ENCODE peak calls at places on chromosomes 4 and X, in seven cellular contexts. J, U, Z, S, Q, Y and V are unnamed samples.

GRCh38 chr4:24212642-24213041 is 322.8 kb upstream of the PPARGC1A start:
- DNase-seq in U (no peak), Z (no peak), Q (no peak), Y (no peak), S (no peak), J (no peak), V (no peak)

GRCh38 chrX:82141942-82142341 is 940.0 kb downstream of the SH3BGRL start:
- DNase-seq in Y (peak; percentile 12), Z (peak; percentile 72), S (no peak), J (no peak), Q (no peak), U (no peak), V (peak; percentile 53)

GRCh38 chr4:665381-665750 is 8.7 kb downstream of the ATP5ME start:
- DNase-seq in Q (no peak), S (no peak), U (no peak), J (no peak), Z (no peak), Y (no peak), V (no peak)

GRCh38 chr4:46016306-46016705 is 107.5 kb downstream of the GABRG1 start:
- DNase-seq in U (no peak), S (no peak), Y (no peak), Z (peak; percentile 18), J (no peak), Q (no peak), V (no peak)

GRCh38 chr4:17010426-17011087 is 112.1 kb upstream of the LDB2 start:
- DNase-seq in J (no peak), S (no peak), Z (peak; percentile 65), U (no peak), Y (no peak), Q (no peak), V (no peak)

GRCh38 chrX:134846042-134846441 is 144.7 kb upstream of the SMIM10 start:
- DNase-seq in J (no peak), S (no peak), U (no peak), Z (no peak), Q (no peak), Y (no peak), V (no peak)

GRCh38 chr4:2741626-2742025 is 14.5 kb downstream of the TNIP2 start:
- DNase-seq in Z (no peak), Q (no peak), J (no peak), Y (no peak), S (no peak), U (no peak), V (no peak)

GRCh38 chrX:70044541-70045245 is 5.0 kb downstream of the AWAT2 start:
- DNase-seq in J (no peak), U (no peak), Y (no peak), Z (no peak), S (no peak), Q (no peak), V (no peak)

GRCh38 chr4:8434251-8435073 is 6.1 kb downstream of the ACOX3 start:
- DNase-seq in Q (no peak), Y (no peak), J (no peak), Z (no peak), U (no peak), S (no peak), V (no peak)
- H3K4me1 ChIP-seq in Q (peaks cover 10% of the 10 kb centered on the region), Y (peaks cover 32% of the 10 kb centered on the region), J (peaks cover 64% of the 10 kb centered on the region), Z (peaks cover 14% of the 10 kb centered on the region), U (peaks cover 7% of the 10 kb centered on the region), S (peaks cover 29% of the 10 kb centered on the region), V (peaks cover 13% of the 10 kb centered on the region)

GRCh38 chr4:106261980-106262379 is 54.0 kb downstream of the TBCK start:
- DNase-seq in U (no peak), S (no peak), Q (no peak), Y (no peak), Z (no peak), J (no peak), V (no peak)
- H3K4me1 ChIP-seq in U (peaks cover 53% of the 10 kb centered on the region), S (no peaks in the 10 kb centered on the region), Q (no peaks in the 10 kb centered on the region), Y (no peaks in the 10 kb centered on the region), Z (no peaks in the 10 kb centered on the region), J (no peaks in the 10 kb centered on the region), V (no peaks in the 10 kb centered on the region)

GRCh38 chr4:38686682-38687081 is 22.7 kb downstream of the KLF3 start:
- DNase-seq in U (no peak), S (no peak), J (no peak), Q (no peak), Y (no peak), Z (no peak), V (no peak)
- H3K4me1 ChIP-seq in U (no peaks in the 10 kb centered on the region), S (peaks cover 54% of the 10 kb centered on the region), J (peaks cover 80% of the 10 kb centered on the region), Q (no peaks in the 10 kb centered on the region), Y (peaks cover 57% of the 10 kb centered on the region), Z (peaks cover 4% of the 10 kb centered on the region), V (peaks cover 63% of the 10 kb centered on the region)

GRCh38 chr4:10102193-10102980 is 14.2 kb downstream of the WDR1 start:
- DNase-seq in U (no peak), Q (no peak), S (no peak), Y (no peak), Z (no peak), J (peak; percentile 58), V (no peak)
- H3K4me1 ChIP-seq in U (peaks cover 36% of the 10 kb centered on the region), Q (peaks cover 18% of the 10 kb centered on the region), S (peaks cover 79% of the 10 kb centered on the region), Y (peaks cover 97% of the 10 kb centered on the region), Z (peaks cover 74% of the 10 kb centered on the region), J (peaks cover 96% of the 10 kb centered on the region), V (peaks cover 99% of the 10 kb centered on the region)

GRCh38 chrX:110006161-110006560 is 3.2 kb downstream of the TMEM164 start:
- DNase-seq in Y (no peak), Z (no peak), J (no peak), U (no peak), Q (no peak), S (no peak), V (no peak)
- H3K4me1 ChIP-seq in Y (peaks cover 9% of the 10 kb centered on the region), Z (peaks cover 3% of the 10 kb centered on the region), J (peaks cover 35% of the 10 kb centered on the region), U (peaks cover 47% of the 10 kb centered on the region), Q (no peaks in the 10 kb centered on the region), S (no peaks in the 10 kb centered on the region), V (peaks cover 6% of the 10 kb centered on the region)

GRCh38 chr4:145909773-145910172 is 28.9 kb downstream of the ZNF827 start:
- DNase-seq in U (peak; percentile 2), S (peak; percentile 38), Z (no peak), J (no peak), Q (peak; percentile 24), Y (no peak), V (no peak)
- H3K4me1 ChIP-seq in U (no peaks in the 10 kb centered on the region), S (peaks cover 13% of the 10 kb centered on the region), Z (no peaks in the 10 kb centered on the region), J (peaks cover 5% of the 10 kb centered on the region), Q (no peaks in the 10 kb centered on the region), Y (peaks cover 10% of the 10 kb centered on the region), V (peaks cover 6% of the 10 kb centered on the region)

GRCh38 chr4:4379540-4380087 is 7.3 kb upstream of the NSG1 start:
- DNase-seq in Q (no peak), S (no peak), U (no peak), J (no peak), Z (no peak), Y (no peak), V (no peak)
- H3K4me1 ChIP-seq in Q (no peaks in the 10 kb centered on the region), S (no peaks in the 10 kb centered on the region), U (no peaks in the 10 kb centered on the region), J (no peaks in the 10 kb centered on the region), Z (no peaks in the 10 kb centered on the region), Y (no peaks in the 10 kb centered on the region), V (no peaks in the 10 kb centered on the region)

GRCh38 chr4:1722551-1723071 is 1.3 kb downstream of the TACC3 start:
- DNase-seq in Y (peak; percentile 25), J (peak; percentile 63), Z (no peak), U (no peak), Q (no peak), S (no peak), V (no peak)

GRCh38 chr4:1718095-1718850 is 2.9 kb downstream of the TMEM129 start:
- DNase-seq in J (no peak), Y (no peak), Z (no peak), Q (no peak), U (no peak), S (no peak), V (no peak)

GRCh38 chr4:1721003-1721665 is at the start of the genes TACC3 and TMEM129:
- DNase-seq in U (peak; percentile 87), S (peak; percentile 93), Q (peak; percentile 97), Y (peak; percentile 94), Z (peak; percentile 99), J (peak; percentile 95), V (peak; percentile 97)

GRCh38 chr4:1721666-1722550 is 587 bp downstream of the TACC3 start:
- DNase-seq in U (no peak), Z (no peak), Q (no peak), S (no peak), Y (no peak), J (peak; percentile 66), V (peak; percentile 45)

GRCh38 chr4:1720163-1720983 is 750 bp downstream of the TMEM129 start:
- DNase-seq in Y (peak; percentile 43), J (no peak), Z (peak; percentile 64), S (no peak), Q (no peak), U (no peak), V (peak; percentile 57)
- H3K4me1 ChIP-seq in Y (peaks cover 48% of the 10 kb centered on the region), J (peaks cover 64% of the 10 kb centered on the region), Z (peaks cover 14% of the 10 kb centered on the region), S (peaks cover 31% of the 10 kb centered on the region), Q (peaks cover 15% of the 10 kb centered on the region), U (peaks cover 19% of the 10 kb centered on the region), V (peaks cover 47% of the 10 kb centered on the region)

DNA sequence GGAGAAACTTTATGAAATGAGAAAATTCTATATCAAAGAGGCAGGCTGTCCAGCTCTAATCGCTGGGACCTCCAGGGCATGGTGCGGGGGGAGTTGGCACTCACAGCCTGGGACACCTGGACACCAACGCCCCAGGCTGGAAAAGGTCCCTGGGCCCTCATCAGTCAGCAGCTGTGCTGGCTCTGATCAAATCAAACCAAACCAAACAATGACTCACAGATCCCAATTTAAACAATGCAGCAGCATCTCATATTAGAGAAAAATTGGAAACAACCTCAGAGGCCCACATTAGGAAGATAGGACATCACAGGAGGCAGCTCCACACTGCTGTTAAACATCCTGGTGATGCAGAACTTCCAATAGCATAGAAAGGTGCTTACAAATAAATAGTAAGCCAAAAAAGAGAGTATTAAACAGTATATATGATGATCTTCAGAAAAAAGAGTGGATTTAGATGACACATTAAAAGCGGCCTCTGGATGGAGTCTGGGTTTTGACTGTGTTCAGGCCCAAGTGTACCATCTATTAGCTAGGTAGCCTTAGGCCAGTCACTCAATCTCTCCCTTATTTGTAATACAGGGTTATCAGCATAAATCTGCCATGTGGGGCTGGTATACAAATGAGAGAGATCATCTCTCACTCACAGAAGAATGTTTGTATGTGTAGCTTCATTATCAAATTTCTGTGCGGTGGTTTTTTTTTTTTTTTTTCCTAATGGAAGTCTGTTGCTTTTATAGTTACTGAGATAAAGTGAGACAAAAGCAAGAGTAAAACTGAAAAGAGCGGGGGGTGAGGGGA is 12.9 kb downstream of the SLC2A9 start:
- DNase-seq in Z (no peak), U (no peak), S (no peak), Q (no peak), J (no peak), Y (no peak), V (no peak)
- H3K4me1 ChIP-seq in Z (peaks cover 26% of the 10 kb centered on the region), U (peaks cover 43% of the 10 kb centered on the region), S (peaks cover 30% of the 10 kb centered on the region), Q (peaks cover 9% of the 10 kb centered on the region), J (peaks cover 37% of the 10 kb centered on the region), Y (no peaks in the 10 kb centered on the region), V (no peaks in the 10 kb centered on the region)